ENCODE peak calls at places on chromosome 4, in four cellular contexts. One of them, this sample, is unnamed.
A peak's percentile ranks its signal among the peaks of the same experiment; 100 is the strongest.

GRCh38 chr4:32986236-32986635 is 2266.1 kb downstream of the PCDH7 start:
- DNase-seq in left ventricle myocardium superior: no peak
- DNase-seq in BJ: peak; percentile 19
- DNase-seq in suprapubic skin: no peak
- DNase-seq in this sample: no peak

GRCh38 chr4:107689912-107690587 is 30.0 kb downstream of the PAPSS1 start:
- DNase-seq in BJ: peak; percentile 52
- DNase-seq in left ventricle myocardium superior: no peak
- DNase-seq in suprapubic skin: no peak
- DNase-seq in this sample: no peak

GRCh38 chr4:173511787-173512361 is 18.2 kb downstream of the HAND2 start:
- DNase-seq in suprapubic skin: no peak
- DNase-seq in left ventricle myocardium superior: no peak
- DNase-seq in BJ: no peak
- DNase-seq in this sample: no peak

GRCh38 chr4:75584067-75584466 is 28.2 kb downstream of the ODAPH start:
- DNase-seq in suprapubic skin: no peak
- DNase-seq in left ventricle myocardium superior: no peak
- DNase-seq in BJ: no peak
- DNase-seq in this sample: no peak

GRCh38 chr4:118997601-118998000 is 108.9 kb downstream of the SYNPO2 start:
- DNase-seq in BJ: peak; percentile 45
- DNase-seq in left ventricle myocardium superior: no peak
- DNase-seq in suprapubic skin: no peak
- DNase-seq in this sample: no peak

GRCh38 chr4:141375855-141376254 is 155.2 kb downstream of the ZNF330 start:
- DNase-seq in BJ: peak; percentile 55
- DNase-seq in left ventricle myocardium superior: no peak
- DNase-seq in suprapubic skin: no peak
- DNase-seq in this sample: peak; percentile 76

GRCh38 chr4:90025248-90025647 is 101.9 kb upstream of the CCSER1 start:
- DNase-seq in suprapubic skin: no peak
- DNase-seq in left ventricle myocardium superior: no peak
- DNase-seq in BJ: no peak
- DNase-seq in this sample: no peak

GRCh38 chr4:159105761-159106243 is 2.9 kb downstream of the RAPGEF2 start:
- DNase-seq in suprapubic skin: no peak
- DNase-seq in left ventricle myocardium superior: no peak
- DNase-seq in BJ: no peak
- DNase-seq in this sample: no peak

This sample was measured in AG09319.